ENCODE peak calls at places on chromosomes 5 and 9, in four cellular contexts. N is fibroblast of the conjunctiva; M is activated naive CD4-positive, alpha-beta T cell treated with anti-CD3 and anti-CD28 coated beads for 36 hours; H is ecto neural progenitor cell. V is an unnamed sample.

GRCh38 chr9:128091144-128091543 is 23.1 kb downstream of the SLC25A25 start:
- DNase-seq in N (peak; percentile 95), M (no peak), H (no peak), V (no peak)

GRCh38 chr5:78907255-78907886 is 77.7 kb downstream of the ARSB start:
- DNase-seq in M (no peak), N (peak; percentile 79), H (no peak), V (no peak)

GRCh38 chr9:38700695-38701094 is 19.2 kb downstream of the FAM240B start:
- DNase-seq in N (no peak), H (no peak), M (no peak), V (no peak)

GRCh38 chr5:72166070-72166979 is 59.0 kb downstream of the MAP1B start:
- DNase-seq in H (peak; percentile 74), M (no peak), N (peak; percentile 64), V (no peak)

GRCh38 chr5:151002250-151002649 is 18.1 kb upstream of the GPX3 start:
- DNase-seq in N (peak; percentile 21), M (peak; percentile 29), H (peak; percentile 47), V (no peak)

GRCh38 chr5:130034872-130035271 is 130.6 kb downstream of the CHSY3 start:
- DNase-seq in M (no peak), N (no peak), H (no peak), V (no peak)

GRCh38 chr5:180343846-180344327 is 9.2 kb downstream of the GFPT2 start:
- DNase-seq in N (peak; percentile 51), M (no peak), H (no peak), V (no peak)

GRCh38 chr5:32170303-32171170 is 3.6 kb downstream of the GOLPH3 start:
- DNase-seq in M (no peak), N (peak; percentile 93), H (no peak), V (no peak)

GRCh38 chr9:121774715-121775613 is 123.5 kb downstream of the DAB2IP start:
- DNase-seq in M (no peak), N (no peak), H (no peak), V (no peak)

GRCh38 chr9:110744753-110745522 is 76.3 kb downstream of the MUSK start:
- DNase-seq in H (no peak), M (no peak), N (peak; percentile 98), V (no peak)

V was measured in type B pancreatic cell.